ENCODE peak calls at places on chromosomes 1 and 21, in seven cellular contexts. L, R, V, J, X, W and T are unnamed samples.

GRCh38 chr21:44977616-44978340 is 37.9 kb downstream of the SLX9 start:
- DNase-seq in L (no peak), R (no peak), V (no peak), J (no peak), X (no peak), W (no peak), T (no peak)

GRCh38 chr1:181202986-181203555 is 114.6 kb downstream of the IER5 start:
- DNase-seq in L (no peak), R (no peak), V (no peak), J (no peak), X (no peak), W (no peak), T (no peak)

GRCh38 chr1:165284471-165284870 is 72.0 kb downstream of the LMX1A start:
- DNase-seq in L (no peak), R (peak; percentile 86), V (no peak), J (no peak), X (no peak), W (no peak), T (no peak)

GRCh38 chr1:54972436-54972835 is 8.0 kb upstream of the TMEM61 start:
- DNase-seq in L (no peak), R (no peak), V (no peak), J (no peak), X (no peak), W (no peak), T (no peak)

GRCh38 chr1:161510477-161510876 is 5.2 kb downstream of the FCGR2A start:
- DNase-seq in L (no peak), R (no peak), V (no peak), J (no peak), X (no peak), W (no peak), T (no peak)

GRCh38 chr1:202578565-202578964 is 131.7 kb downstream of the SYT2 start:
- DNase-seq in L (peak; percentile 25), R (no peak), V (no peak), J (no peak), X (peak; percentile 47), W (no peak), T (no peak)

GRCh38 chr1:236025836-236026235 is 39.1 kb downstream of the NID1 start:
- DNase-seq in L (no peak), R (no peak), V (no peak), J (no peak), X (no peak), W (no peak), T (no peak)

GRCh38 chr1:225572422-225572821 is 80.5 kb downstream of the ENAH start:
- DNase-seq in L (peak; percentile 60), R (no peak), V (no peak), J (peak; percentile 51), X (peak; percentile 60), W (no peak), T (no peak)

GRCh38 chr1:246165826-246166709 is 341.0 kb downstream of the SMYD3 start:
- DNase-seq in L (no peak), R (no peak), V (no peak), J (no peak), X (no peak), W (no peak), T (no peak)

GRCh38 chr1:211910136-211910884 is 79.7 kb upstream of the LPGAT1 start:
- DNase-seq in L (no peak), R (no peak), V (no peak), J (no peak), X (no peak), W (no peak), T (no peak)

GRCh38 chr1:232147215-232147614 is 482.7 kb downstream of the SIPA1L2 start:
- DNase-seq in L (no peak), R (no peak), V (no peak), J (no peak), X (no peak), W (no peak), T (no peak)

GRCh38 chr1:19465123-19465522 is 20.2 kb downstream of the CAPZB start:
- DNase-seq in L (peak; percentile 72), R (no peak), V (no peak), J (peak; percentile 87), X (peak; percentile 58), W (no peak), T (no peak)

GRCh38 chr1:65581120-65581519 is 160.7 kb downstream of the LEPR start:
- DNase-seq in L (peak; percentile 10), R (no peak), V (no peak), J (no peak), X (peak; percentile 19), W (no peak), T (no peak)

GRCh38 chr1:39178541-39179431 is 25.7 kb upstream of the MACF1 start:
- DNase-seq in L (peak; percentile 72), R (no peak), V (no peak), J (peak; percentile 50), X (peak; percentile 49), W (no peak), T (no peak)

GRCh38 chr1:183287191-183287675 is 101.2 kb downstream of the LAMC2 start:
- DNase-seq in L (peak; percentile 92), R (no peak), V (no peak), J (peak; percentile 76), X (peak; percentile 89), W (no peak), T (no peak)

GRCh38 chr21:45847870-45848269 is 133.7 kb upstream of the COL6A1 start:
- DNase-seq in L (no peak), R (no peak), V (no peak), J (no peak), X (no peak), W (no peak), T (no peak)

GRCh38 chr21:42621166-42621827 is 32.1 kb upstream of the PDE9A start:
- DNase-seq in L (no peak), R (no peak), V (no peak), J (no peak), X (no peak), W (peak; percentile 31), T (no peak)

GRCh38 chr1:77803371-77803770 is 23.9 kb downstream of the MIGA1 start:
- DNase-seq in L (no peak), R (no peak), V (no peak), J (no peak), X (no peak), W (no peak), T (no peak)

GRCh38 chr1:75768021-75768420 is 18.0 kb upstream of the RABGGTB start:
- DNase-seq in L (no peak), R (no peak), V (no peak), J (no peak), X (no peak), W (no peak), T (no peak)

GRCh38 chr1:23116921-23117699 is 51.5 kb downstream of the LUZP1 start:
- DNase-seq in L (no peak), R (no peak), V (no peak), J (no peak), X (no peak), W (no peak), T (no peak)

GRCh38 chr1:234111458-234112142 is 207.1 kb downstream of the SLC35F3 start:
- DNase-seq in L (peak; percentile 10), R (no peak), V (no peak), J (peak; percentile 11), X (peak; percentile 17), W (peak; percentile 68), T (no peak)

DNA sequence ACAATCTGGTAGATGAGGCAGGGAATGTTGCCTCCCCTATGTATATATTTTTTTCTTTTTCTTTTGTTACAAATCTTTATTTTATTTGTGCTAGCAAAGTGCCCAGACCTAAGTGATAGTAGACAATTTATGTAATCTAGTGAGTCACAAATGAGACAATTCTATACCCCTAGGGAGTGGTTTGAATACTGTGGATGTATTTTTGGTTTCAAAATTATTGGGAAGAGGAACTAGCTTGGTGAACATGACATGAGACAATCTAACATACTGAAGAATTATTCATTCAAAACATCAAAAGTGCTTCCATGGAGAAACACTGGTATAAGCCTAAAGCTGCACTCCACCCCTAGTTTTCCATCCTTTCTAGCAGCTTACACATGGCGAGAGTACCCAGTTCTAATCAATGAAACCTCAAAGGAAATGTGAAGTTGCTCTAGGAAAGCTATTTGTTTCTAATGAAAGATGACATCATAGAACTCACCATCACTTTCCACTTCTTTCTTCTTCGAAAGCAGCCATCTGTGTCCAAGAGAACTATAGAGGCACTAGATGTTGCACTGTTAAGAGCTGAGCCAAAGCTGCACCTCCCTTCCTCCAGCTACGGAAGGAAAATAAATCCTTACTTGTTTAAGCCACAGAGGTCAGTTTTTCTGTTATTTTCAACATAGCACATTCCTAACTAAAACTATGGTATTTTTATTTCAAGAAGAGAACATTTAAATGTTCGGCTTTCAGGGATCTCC is 764.6 kb downstream of the LTN1 start:
- DNase-seq in L (peak; percentile 25), R (no peak), V (no peak), J (no peak), X (no peak), W (no peak), T (no peak)
- H3K4me3 ChIP-seq in L (no peak overlapping the region), R (no peak overlapping the region), V (no peak overlapping the region), J (no peak overlapping the region), X (no peak overlapping the region), W (no peak overlapping the region), T (no peak overlapping the region)

DNA sequence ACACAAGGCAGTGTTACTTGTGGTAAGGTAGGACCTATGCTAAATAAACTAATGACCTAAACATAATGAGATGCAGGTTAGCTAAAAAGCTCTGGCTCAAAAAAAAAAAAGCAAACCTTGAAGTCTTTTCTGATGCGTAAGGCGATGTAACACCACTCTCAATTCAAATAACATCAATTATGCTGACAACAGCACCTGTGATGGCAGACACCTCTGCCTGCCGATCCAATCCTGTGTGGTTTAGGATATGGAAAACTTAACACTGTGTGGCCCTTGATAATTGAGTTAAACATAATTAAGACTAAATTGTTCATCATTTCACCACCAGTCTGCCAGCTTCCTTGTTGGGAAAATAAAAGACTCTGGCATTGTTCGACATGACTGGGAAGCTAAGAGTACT is 9.1 kb downstream of the RPAP2 start:
- DNase-seq in L (no peak), R (no peak), V (no peak), J (no peak), X (no peak), W (no peak), T (no peak)
- H3K4me3 ChIP-seq in L (no peak overlapping the region), R (no peak overlapping the region), V (no peak overlapping the region), J (no peak overlapping the region), X (no peak overlapping the region), W (no peak overlapping the region), T (no peak overlapping the region)

DNA sequence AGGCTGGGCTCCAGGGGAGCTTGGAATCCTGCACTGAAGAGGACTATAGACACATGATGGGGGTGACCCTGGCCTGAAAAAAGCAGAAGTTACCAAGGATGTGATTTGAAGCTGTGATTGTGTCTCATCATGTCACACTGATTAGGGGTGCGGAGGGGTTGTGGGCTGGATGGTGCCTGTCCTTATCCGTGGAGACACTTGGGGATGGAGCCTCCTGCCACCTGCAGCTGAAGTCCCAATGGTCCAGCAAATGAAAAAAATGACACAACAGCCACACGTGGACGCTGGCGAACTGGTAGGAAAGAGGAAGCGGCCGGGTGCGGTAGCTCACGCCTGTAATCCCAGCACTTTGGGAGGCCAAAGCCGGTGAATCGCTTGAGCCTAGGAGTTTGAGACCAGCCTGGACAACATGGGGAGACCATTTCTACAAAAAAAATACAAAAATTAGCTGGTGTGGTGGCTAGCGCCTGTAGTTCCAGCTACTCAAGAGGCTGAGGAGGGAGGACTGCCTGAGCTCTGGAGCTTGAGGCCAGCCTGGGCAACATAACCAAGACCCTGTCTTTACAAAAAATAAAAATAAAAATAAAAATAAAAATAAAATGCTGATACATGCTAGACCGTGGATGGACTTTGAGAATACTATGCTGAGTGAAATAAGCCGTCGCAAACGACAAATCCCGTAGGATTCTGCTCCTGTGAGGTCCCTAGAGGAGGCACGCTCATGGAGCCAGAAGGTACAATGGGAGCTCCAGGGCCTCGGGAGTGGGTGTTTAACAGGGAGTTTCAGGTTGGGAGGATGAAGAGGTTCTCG is 838 bp upstream of the IBA57 start:
- DNase-seq in L (no peak), R (no peak), V (peak; percentile 77), J (peak; percentile 36), X (no peak), W (peak; percentile 73), T (no peak)
- H3K4me3 ChIP-seq in L (peak overlapping the region; percentile 42), R (peak overlapping the region; percentile 88), V (peak overlapping the region; percentile 44), J (no peak overlapping the region), X (peak overlapping the region; percentile 30), W (peak overlapping the region; percentile 64), T (peak overlapping the region; percentile 54)

GRCh38 chr21:14064296-14064645 is 146.5 kb downstream of the LIPI start:
- DNase-seq in L (no peak), R (no peak), V (no peak), J (no peak), X (no peak), W (no peak), T (no peak)
- H3K4me3 ChIP-seq in L (no peak overlapping the region), R (no peak overlapping the region), V (no peak overlapping the region), J (no peak overlapping the region), X (no peak overlapping the region), W (no peak overlapping the region), T (peak overlapping the region; percentile 35)